ENCODE peak calls at places on chromosomes 16 and 17, in nine cellular contexts. P is A549, E is AG10803, Y is esophagus squamous epithelium, B is stomach, R is AG04450, Q is GM23338, W is coronary artery, A is LNCaP clone FGC. Z is an unnamed sample.
A peak's percentile ranks its signal among the peaks of the same experiment; 100 is the strongest.

GRCh38 chr16:87851141-87851587 is 18.1 kb downstream of the SLC7A5 start:
- DNase-seq in P (no peak), E (no peak), Y (no peak), B (no peak), R (no peak), Q (no peak), W (no peak), A (no peak), Z (no peak)

GRCh38 chr17:327296-327695 is 25.3 kb downstream of the RPH3AL start:
- DNase-seq in P (no peak), E (no peak), Y (no peak), B (no peak), R (no peak), Q (no peak), W (no peak), A (no peak), Z (no peak)

GRCh38 chr16:68093816-68094613 is 8.8 kb downstream of the NFATC3 start:
- DNase-seq in P (no peak), E (peak; percentile 61), Y (no peak), B (no peak), R (no peak), Q (peak; percentile 68), W (no peak), A (no peak), Z (no peak)

GRCh38 chr16:19400709-19401108 is 17.0 kb upstream of the TMC5 start:
- DNase-seq in P (no peak), E (no peak), Y (no peak), B (no peak), R (no peak), Q (peak; percentile 48), W (no peak), A (no peak), Z (no peak)

GRCh38 chr17:15090533-15090932 is 174.6 kb downstream of the PMP22 start:
- DNase-seq in P (no peak), E (no peak), Y (no peak), B (no peak), R (no peak), Q (no peak), W (no peak), A (no peak), Z (no peak)

GRCh38 chr17:17713839-17714238 is 32.6 kb downstream of the RAI1 start:
- DNase-seq in P (no peak), E (peak; percentile 54), Y (no peak), B (peak; percentile 69), R (no peak), Q (no peak), W (no peak), A (no peak), Z (no peak)

GRCh38 chr17:48832491-48832890 is 1.7 kb downstream of the CALCOCO2 start:
- DNase-seq in P (no peak), E (no peak), Y (no peak), B (no peak), R (no peak), Q (no peak), W (no peak), A (no peak), Z (no peak)

GRCh38 chr17:50051082-50051576 is 4.8 kb upstream of the ITGA3 start:
- DNase-seq in P (peak; percentile 96), E (peak; percentile 74), Y (no peak), B (peak; percentile 62), R (no peak), Q (no peak), W (no peak), A (no peak), Z (no peak)

GRCh38 chr16:27368358-27368722 is 33.6 kb upstream of the IL21R start:
- DNase-seq in P (no peak), E (no peak), Y (no peak), B (no peak), R (no peak), Q (no peak), W (no peak), A (no peak), Z (no peak)

GRCh38 chr17:1147664-1148063 is 32.1 kb downstream of the ABR start:
- DNase-seq in P (peak; percentile 87), E (peak; percentile 20), Y (no peak), B (peak; percentile 81), R (no peak), Q (peak; percentile 92), W (no peak), A (peak; percentile 52), Z (peak; percentile 64)

GRCh38 chr17:697682-698081 is 17.0 kb downstream of the VPS53 start:
- DNase-seq in P (no peak), E (no peak), Y (no peak), B (no peak), R (no peak), Q (no peak), W (no peak), A (no peak), Z (no peak)

GRCh38 chr17:74305865-74306654 is 20.0 kb upstream of the KIF19 start:
- DNase-seq in P (no peak), E (peak; percentile 34), Y (no peak), B (no peak), R (no peak), Q (peak; percentile 60), W (no peak), A (no peak), Z (no peak)
- TF ChIP-seq CTCF in P (peak; percentile 12), E (no peak), Y (no peak), B (no peak), R (no peak), Q (peak; percentile 32), W (no peak), A (no peak), Z (peak; percentile 55)

GRCh38 chr17:82963104-82963950 is 116.1 kb upstream of the METRNL start:
- DNase-seq in P (no peak), E (peak; percentile 84), Y (no peak), B (peak; percentile 81), R (peak; percentile 32), Q (peak; percentile 95), W (peak; percentile 87), A (no peak), Z (no peak)
- TF ChIP-seq CTCF in P (no peak), E (peak; percentile 85), Y (peak; percentile 38), B (peak; percentile 76), R (peak; percentile 90), Q (peak; percentile 60), W (peak; percentile 73), A (peak; percentile 26), Z (no peak)

DNA sequence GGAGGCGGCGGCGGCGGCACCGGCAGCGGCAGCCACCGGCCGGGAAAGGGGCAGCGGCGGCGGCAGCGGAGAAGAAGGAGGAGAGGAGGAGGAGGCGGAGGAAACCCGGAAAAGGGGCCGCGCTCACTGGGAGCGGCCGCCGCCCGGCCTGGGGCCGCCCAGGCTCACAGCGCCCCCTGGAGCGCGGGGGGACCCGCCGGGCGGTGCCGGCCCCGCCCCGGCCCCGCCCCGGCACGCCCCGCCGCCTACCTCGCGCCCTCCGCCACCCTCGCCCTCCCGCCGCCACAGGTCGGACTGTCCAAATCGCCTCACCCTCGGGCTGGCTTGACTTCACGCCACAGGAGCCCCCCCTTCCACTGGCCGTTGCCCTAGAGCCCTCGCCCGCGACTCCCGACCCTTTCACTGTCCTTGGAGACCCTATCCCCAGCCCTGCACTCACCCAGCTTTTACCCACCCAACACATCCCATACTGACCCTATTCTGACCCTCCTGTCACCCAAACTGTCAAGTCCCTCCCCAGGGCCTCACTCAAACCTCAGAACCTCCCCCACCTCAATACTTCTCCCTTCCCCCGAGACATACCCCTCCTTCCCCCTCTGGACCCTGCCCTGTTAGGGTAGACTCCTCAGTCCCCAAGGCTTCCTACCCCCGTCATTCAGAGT is at the start of gene CSNK2A2:
- DNase-seq in P (peak; percentile 78), E (peak; percentile 71), Y (no peak), B (peak; percentile 75), R (peak; percentile 10), Q (peak; percentile 74), W (peak; percentile 72), A (no peak), Z (peak; percentile 48)
- TF ChIP-seq CTCF in P (peak; percentile 83), E (peak; percentile 15), Y (no peak), B (no peak), R (peak; percentile 32), Q (no peak), W (no peak), A (peak; percentile 67), Z (peak; percentile 25)

GRCh38 chr16:9970796-9971195 is 211.4 kb downstream of the GRIN2A start:
- DNase-seq in P (no peak), E (no peak), Y (no peak), B (no peak), R (no peak), Q (no peak), W (no peak), A (no peak), Z (no peak)

GRCh38 chr16:9966569-9967157 is 215.6 kb downstream of the GRIN2A start:
- DNase-seq in P (no peak), E (peak; percentile 1), Y (no peak), B (no peak), R (no peak), Q (no peak), W (no peak), A (no peak), Z (no peak)

GRCh38 chr16:9965079-9965478 is 217.1 kb downstream of the GRIN2A start:
- DNase-seq in P (no peak), E (no peak), Y (no peak), B (no peak), R (no peak), Q (no peak), W (no peak), A (no peak), Z (no peak)

GRCh38 chr16:9971907-9972306 is 210.3 kb downstream of the GRIN2A start:
- DNase-seq in P (no peak), E (no peak), Y (no peak), B (no peak), R (no peak), Q (peak; percentile 54), W (no peak), A (no peak), Z (no peak)

GRCh38 chr16:9969580-9969979 is 212.6 kb downstream of the GRIN2A start:
- DNase-seq in P (no peak), E (no peak), Y (no peak), B (no peak), R (no peak), Q (no peak), W (no peak), A (no peak), Z (no peak)
- TF ChIP-seq CTCF in P (no peak), E (no peak), Y (no peak), B (no peak), R (no peak), Q (no peak), W (no peak), A (no peak), Z (peak; percentile 26)

GRCh38 chr17:80942360-80943345 is 49.0 kb upstream of the CHMP6 start:
- DNase-seq in P (no peak), E (peak; percentile 91), Y (peak; percentile 17), B (peak; percentile 76), R (peak; percentile 33), Q (no peak), W (peak; percentile 94), A (peak; percentile 54), Z (no peak)
- TF ChIP-seq CTCF in P (no peak), E (peak; percentile 42), Y (no peak), B (no peak), R (peak; percentile 16), Q (no peak), W (no peak), A (no peak), Z (peak; percentile 25)

DNA sequence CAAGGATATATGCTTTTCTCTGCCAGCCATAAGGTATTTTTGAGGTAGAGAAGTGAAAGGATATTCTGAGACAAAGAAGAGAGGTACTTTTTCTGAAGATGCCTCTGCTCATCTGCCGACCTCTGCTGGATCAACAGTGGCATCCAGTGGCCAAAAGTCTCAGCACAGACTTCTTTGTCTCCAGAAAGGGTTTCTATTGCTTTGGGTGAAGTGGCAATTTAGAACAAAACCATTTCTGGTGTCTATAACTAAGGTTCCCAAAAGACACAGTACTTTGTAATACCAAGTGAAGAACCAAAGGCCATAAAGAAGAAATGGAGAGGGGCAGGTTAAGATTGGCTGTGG is 155.2 kb upstream of the C17orf78 start:
- DNase-seq in P (no peak), E (peak; percentile 39), Y (no peak), B (no peak), R (peak; percentile 16), Q (peak; percentile 60), W (no peak), A (no peak), Z (no peak)
- TF ChIP-seq CTCF in P (peak; percentile 53), E (peak; percentile 66), Y (no peak), B (no peak), R (peak; percentile 74), Q (peak; percentile 62), W (no peak), A (peak; percentile 60), Z (peak; percentile 62)